ENCODE peak calls at places on chromosomes 4 and X, in five cellular contexts. W is transverse colon, C is upper lobe of left lung, Q is GM23338, N is stomach. V is an unnamed sample.

GRCh38 chr4:119498520-119498919 is 130.1 kb downstream of the PDE5A start:
- DNase-seq in N (no peak), W (no peak), C (no peak), Q (no peak), V (no peak)

GRCh38 chrX:11944486-11944885 is 186.4 kb downstream of the MSL3 start:
- DNase-seq in W (no peak), Q (peak), C (no peak), N (no peak), V (no peak)

GRCh38 chr4:137359691-137360315 is 172.5 kb downstream of the PCDH18 start:
- DNase-seq in C (no peak), N (no peak), W (no peak), Q (no peak), V (no peak)

GRCh38 chr4:103996059-103996458 is 276.3 kb upstream of the TACR3 start:
- DNase-seq in C (no peak), N (no peak), Q (peak), W (no peak), V (no peak)

GRCh38 chr4:36064147-36064546 is 180.2 kb downstream of the ARAP2 start:
- DNase-seq in Q (no peak), W (no peak), N (no peak), C (no peak), V (no peak)

GRCh38 chr4:155077860-155078259 is 130.6 kb upstream of the NPY2R start:
- DNase-seq in N (no peak), Q (peak), C (no peak), W (no peak), V (no peak)

GRCh38 chrX:3803713-3804112 is 90.3 kb upstream of the PRKX start:
- DNase-seq in W (peak), N (no peak), Q (no peak), C (no peak), V (no peak)

GRCh38 chr4:182585321-182585720 is 331.9 kb downstream of the DCTD start:
- DNase-seq in N (no peak), W (no peak), Q (peak), C (no peak), V (no peak)

GRCh38 chr4:48436318-48436717 is 46.8 kb upstream of the SLC10A4 start:
- DNase-seq in C (no peak), N (no peak), Q (no peak), W (no peak), V (no peak)

GRCh38 chr4:142567620-142568451 is 278.3 kb downstream of the INPP4B start:
- DNase-seq in Q (peak), C (no peak), N (peak), W (peak), V (no peak)

GRCh38 chr4:40190465-40190864 is 6.4 kb upstream of the RHOH start:
- DNase-seq in N (no peak), Q (no peak), C (no peak), W (no peak), V (no peak)

GRCh38 chr4:101186558-101187184 is 160.7 kb downstream of the PPP3CA start:
- DNase-seq in N (no peak), W (no peak), Q (no peak), C (no peak), V (no peak)

GRCh38 chr4:101188906-101189305 is 158.4 kb downstream of the PPP3CA start:
- DNase-seq in N (no peak), W (no peak), C (no peak), Q (no peak), V (no peak)

GRCh38 chr4:101184668-101185067 is 162.7 kb downstream of the PPP3CA start:
- DNase-seq in Q (no peak), W (peak), C (no peak), N (no peak), V (no peak)

GRCh38 chr4:101191302-101192098 is 155.8 kb downstream of the PPP3CA start:
- DNase-seq in N (peak), C (no peak), W (peak), Q (peak), V (no peak)

DNA sequence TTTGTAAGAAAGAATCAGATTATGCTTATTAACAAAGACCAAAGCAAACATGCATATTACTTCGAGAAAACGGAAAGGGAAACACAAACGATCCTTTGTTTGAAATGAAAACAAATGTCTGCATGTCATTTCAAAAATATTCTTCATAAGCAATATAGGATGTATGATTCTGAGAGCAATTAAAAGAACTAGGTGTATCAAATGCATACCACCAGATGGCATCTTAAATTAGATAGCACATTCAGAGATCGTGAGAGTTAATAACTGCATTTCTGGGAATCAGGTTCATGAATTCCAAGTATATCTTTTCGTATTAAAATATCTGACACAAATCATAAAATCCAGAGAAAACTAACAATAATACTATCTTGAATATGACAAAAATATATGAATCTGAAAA is 159.5 kb downstream of the PPP3CA start:
- DNase-seq in C (no peak), N (no peak), W (no peak), Q (no peak), V (no peak)
- TF ChIP-seq CTCF in C (no peak), N (no peak), W (no peak), Q (no peak), V (no peak)

GRCh38 chr4:1227817-1228216 is 21.1 kb downstream of the CTBP1 start:
- DNase-seq in Q (no peak), W (no peak), C (peak), N (no peak), V (no peak)
- TF ChIP-seq POLR2AphosphoS5 in Q (no peak), W (no peak), C (no peak), N (no peak), V (no peak)

GRCh38 chrX:72297953-72298730 is 7.6 kb downstream of the CITED1 start:
- DNase-seq in Q (peak), C (no peak), W (no peak), N (no peak), V (peak)
- TF ChIP-seq CTCF in Q (peak), C (peak), W (no peak), N (peak), V (no peak)

GRCh38 chr4:7067523-7068278 is at the start of gene GRPEL1:
- DNase-seq in Q (peak), W (peak), N (peak), C (peak), V (peak)
- TF ChIP-seq POLR2AphosphoS5 in Q (peak), W (peak), N (peak), C (peak), V (peak)

GRCh38 chr4:10160280-10160856 is 43.8 kb upstream of the WDR1 start:
- DNase-seq in W (no peak), N (no peak), C (no peak), Q (peak), V (no peak)
- TF ChIP-seq CTCF in W (peak), N (peak), C (no peak), Q (peak), V (no peak)

GRCh38 chrX:131671714-131672113 is 127.8 kb downstream of the OR13H1 start:
- DNase-seq in C (no peak), W (no peak), Q (no peak), N (no peak), V (no peak)
- TF ChIP-seq POLR2AphosphoS5 in C (no peak), W (peak), Q (no peak), N (no peak), V (no peak)

GRCh38 chrX:129233791-129234190 is 289.5 kb downstream of the SMARCA1 start:
- DNase-seq in C (no peak), N (no peak), Q (no peak), W (no peak), V (no peak)

GRCh38 chrX:129235903-129236302 is 287.4 kb downstream of the SMARCA1 start:
- DNase-seq in W (no peak), Q (peak), C (no peak), N (no peak), V (no peak)

GRCh38 chrX:129227376-129227775 is 295.9 kb downstream of the SMARCA1 start:
- DNase-seq in N (no peak), W (no peak), Q (no peak), C (no peak), V (no peak)

DNA sequence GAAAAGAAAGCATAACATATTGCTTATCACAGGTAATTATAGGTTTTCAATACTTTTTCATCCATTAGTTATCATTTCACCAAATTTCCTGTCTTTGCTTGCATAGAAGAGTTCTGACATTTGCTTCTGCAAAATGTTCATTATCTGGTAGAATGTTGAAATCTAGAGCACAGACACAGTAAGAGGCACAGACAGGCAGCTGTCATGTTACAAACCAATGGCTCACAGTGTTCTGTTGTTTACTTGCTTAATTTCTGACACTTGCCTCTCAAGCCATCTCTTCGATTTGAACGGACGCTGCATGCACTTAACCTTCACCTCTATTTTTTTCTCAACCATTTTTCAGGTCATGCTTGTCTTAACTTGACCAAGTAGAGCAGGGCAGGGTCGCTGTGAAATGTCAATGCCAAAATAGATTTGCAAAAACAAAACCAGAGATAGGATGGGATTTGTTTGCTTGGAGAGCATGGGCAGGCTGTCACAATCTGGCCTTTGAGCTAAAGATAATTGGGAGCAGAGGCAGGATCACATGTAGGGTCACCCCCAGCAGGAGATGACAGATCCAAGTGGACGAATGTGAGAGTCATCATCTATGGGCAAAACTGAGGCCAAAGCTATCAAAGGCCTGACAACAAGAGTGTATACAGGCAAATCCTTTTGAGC is 292.3 kb downstream of the SMARCA1 start:
- DNase-seq in N (no peak), Q (no peak), C (no peak), W (no peak), V (no peak)
- TF ChIP-seq CTCF in N (no peak), Q (no peak), C (no peak), W (no peak), V (no peak)

GRCh38 chrX:133437356-133437755 is 22.1 kb upstream of the GPC4 start:
- DNase-seq in Q (peak), C (no peak), N (no peak), W (no peak), V (no peak)

GRCh38 chrX:133437771-133438170 is 22.5 kb upstream of the GPC4 start:
- DNase-seq in Q (no peak), C (no peak), W (no peak), N (no peak), V (no peak)

GRCh38 chrX:133440797-133441163 is 25.5 kb upstream of the GPC4 start:
- DNase-seq in N (no peak), W (no peak), C (no peak), Q (no peak), V (no peak)

GRCh38 chrX:133444196-133444595 is 28.9 kb upstream of the GPC4 start:
- DNase-seq in W (no peak), C (no peak), Q (no peak), N (no peak), V (no peak)

GRCh38 chrX:133440081-133440796 is 24.9 kb upstream of the GPC4 start:
- DNase-seq in Q (peak), C (no peak), N (no peak), W (no peak), V (no peak)
- TF ChIP-seq POLR2AphosphoS5 in Q (no peak), C (no peak), N (no peak), W (no peak), V (no peak)

V was measured in vagina.